ENCODE peak calls at places on chromosomes 4 and X, in ten cellular contexts. One of them, this sample, is unnamed.

GRCh38 chr4:83870551-83870950 is 334.6 kb downstream of the GPAT3 start:
- DNase-seq in AG04450: no peak
- DNase-seq in sigmoid colon: no peak
- DNase-seq in fibroblast of lung: no peak
- DNase-seq in RWPE1: no peak
- DNase-seq in bronchial epithelial cell: no peak
- DNase-seq in epithelial cell of esophagus: no peak
- DNase-seq in prostate gland: no peak
- DNase-seq in neural crest cell: no peak
- DNase-seq in brain microvascular endothelial cell: no peak
- DNase-seq in this sample: no peak

GRCh38 chrX:154020500-154021115 is 906 bp upstream of the IRAK1 start:
- DNase-seq in RWPE1: no peak
- DNase-seq in sigmoid colon: no peak
- DNase-seq in prostate gland: no peak
- DNase-seq in bronchial epithelial cell: no peak
- DNase-seq in AG04450: no peak
- DNase-seq in epithelial cell of esophagus: no peak
- DNase-seq in brain microvascular endothelial cell: no peak
- DNase-seq in neural crest cell: no peak
- DNase-seq in fibroblast of lung: no peak
- DNase-seq in this sample: peak

GRCh38 chr4:122652379-122652778 is 31.5 kb upstream of the IL21 start:
- DNase-seq in sigmoid colon: no peak
- DNase-seq in prostate gland: no peak
- DNase-seq in fibroblast of lung: peak
- DNase-seq in epithelial cell of esophagus: peak
- DNase-seq in neural crest cell: peak
- DNase-seq in bronchial epithelial cell: peak
- DNase-seq in AG04450: peak
- DNase-seq in brain microvascular endothelial cell: peak
- DNase-seq in RWPE1: peak
- DNase-seq in this sample: peak

GRCh38 chr4:152430507-152430906 is 105.4 kb downstream of the FBXW7 start:
- DNase-seq in brain microvascular endothelial cell: no peak
- DNase-seq in AG04450: no peak
- DNase-seq in bronchial epithelial cell: no peak
- DNase-seq in prostate gland: no peak
- DNase-seq in fibroblast of lung: no peak
- DNase-seq in epithelial cell of esophagus: no peak
- DNase-seq in neural crest cell: no peak
- DNase-seq in sigmoid colon: no peak
- DNase-seq in RWPE1: no peak
- DNase-seq in this sample: no peak

GRCh38 chrX:2703991-2704369 is 12.9 kb downstream of the CD99 start:
- DNase-seq in prostate gland: peak
- DNase-seq in neural crest cell: no peak
- DNase-seq in AG04450: no peak
- DNase-seq in sigmoid colon: no peak
- DNase-seq in fibroblast of lung: peak
- DNase-seq in RWPE1: no peak
- DNase-seq in brain microvascular endothelial cell: no peak
- DNase-seq in epithelial cell of esophagus: peak
- DNase-seq in bronchial epithelial cell: peak
- DNase-seq in this sample: no peak

GRCh38 chrX:47145408-47146120 is 543 bp downstream of the RBM10 start:
- DNase-seq in epithelial cell of esophagus: no peak
- DNase-seq in fibroblast of lung: no peak
- DNase-seq in bronchial epithelial cell: no peak
- DNase-seq in neural crest cell: no peak
- DNase-seq in brain microvascular endothelial cell: no peak
- DNase-seq in prostate gland: peak
- DNase-seq in RWPE1: no peak
- DNase-seq in sigmoid colon: peak
- DNase-seq in AG04450: no peak
- DNase-seq in this sample: no peak

GRCh38 chrX:122219735-122220134 is 964.3 kb upstream of the GRIA3 start:
- DNase-seq in brain microvascular endothelial cell: no peak
- DNase-seq in neural crest cell: no peak
- DNase-seq in prostate gland: no peak
- DNase-seq in RWPE1: peak
- DNase-seq in fibroblast of lung: no peak
- DNase-seq in bronchial epithelial cell: peak
- DNase-seq in sigmoid colon: no peak
- DNase-seq in epithelial cell of esophagus: peak
- DNase-seq in AG04450: no peak
- DNase-seq in this sample: no peak

GRCh38 chr4:148986951-148987350 is 544.7 kb upstream of the NR3C2 start:
- DNase-seq in RWPE1: peak
- DNase-seq in prostate gland: peak
- DNase-seq in fibroblast of lung: no peak
- DNase-seq in brain microvascular endothelial cell: no peak
- DNase-seq in AG04450: no peak
- DNase-seq in sigmoid colon: no peak
- DNase-seq in neural crest cell: no peak
- DNase-seq in bronchial epithelial cell: peak
- DNase-seq in epithelial cell of esophagus: peak
- DNase-seq in this sample: no peak

GRCh38 chr4:57287687-57288604 is 177.8 kb upstream of the IGFBP7 start:
- DNase-seq in neural crest cell: no peak
- DNase-seq in sigmoid colon: no peak
- DNase-seq in prostate gland: no peak
- DNase-seq in RWPE1: no peak
- DNase-seq in AG04450: no peak
- DNase-seq in bronchial epithelial cell: no peak
- DNase-seq in fibroblast of lung: no peak
- DNase-seq in brain microvascular endothelial cell: no peak
- DNase-seq in epithelial cell of esophagus: no peak
- DNase-seq in this sample: no peak

GRCh38 chr4:133775881-133776280 is 425.7 kb downstream of the PABPC4L start:
- DNase-seq in prostate gland: no peak
- DNase-seq in epithelial cell of esophagus: peak
- DNase-seq in bronchial epithelial cell: peak
- DNase-seq in brain microvascular endothelial cell: peak
- DNase-seq in sigmoid colon: no peak
- DNase-seq in fibroblast of lung: peak
- DNase-seq in RWPE1: no peak
- DNase-seq in AG04450: peak
- DNase-seq in neural crest cell: no peak
- DNase-seq in this sample: peak

GRCh38 chr4:187814737-187815465 is 180.7 kb upstream of the ZFP42 start:
- DNase-seq in prostate gland: no peak
- DNase-seq in fibroblast of lung: peak
- DNase-seq in AG04450: no peak
- DNase-seq in sigmoid colon: no peak
- DNase-seq in epithelial cell of esophagus: peak
- DNase-seq in bronchial epithelial cell: no peak
- DNase-seq in brain microvascular endothelial cell: no peak
- DNase-seq in RWPE1: peak
- DNase-seq in neural crest cell: no peak
- DNase-seq in this sample: peak

GRCh38 chr4:52292245-52292644 is 241.1 kb downstream of the SPATA18 start:
- DNase-seq in sigmoid colon: no peak
- DNase-seq in prostate gland: no peak
- DNase-seq in epithelial cell of esophagus: no peak
- DNase-seq in fibroblast of lung: no peak
- DNase-seq in RWPE1: no peak
- DNase-seq in brain microvascular endothelial cell: no peak
- DNase-seq in AG04450: no peak
- DNase-seq in bronchial epithelial cell: no peak
- DNase-seq in neural crest cell: no peak
- DNase-seq in this sample: no peak

GRCh38 chr4:8002525-8003309 is 63.1 kb upstream of the AFAP1 start:
- DNase-seq in brain microvascular endothelial cell: no peak
- DNase-seq in RWPE1: no peak
- DNase-seq in neural crest cell: no peak
- DNase-seq in sigmoid colon: no peak
- DNase-seq in prostate gland: no peak
- DNase-seq in epithelial cell of esophagus: no peak
- DNase-seq in bronchial epithelial cell: no peak
- DNase-seq in fibroblast of lung: no peak
- DNase-seq in AG04450: no peak
- DNase-seq in this sample: no peak

GRCh38 chr4:83959160-83959559 is 423.3 kb downstream of the GPAT3 start:
- DNase-seq in neural crest cell: no peak
- DNase-seq in sigmoid colon: no peak
- DNase-seq in AG04450: no peak
- DNase-seq in brain microvascular endothelial cell: no peak
- DNase-seq in bronchial epithelial cell: no peak
- DNase-seq in RWPE1: no peak
- DNase-seq in epithelial cell of esophagus: no peak
- DNase-seq in prostate gland: no peak
- DNase-seq in fibroblast of lung: no peak
- DNase-seq in this sample: no peak

GRCh38 chr4:112296949-112297483 is at the start of gene ALPK1:
- DNase-seq in AG04450: peak
- DNase-seq in neural crest cell: no peak
- DNase-seq in bronchial epithelial cell: peak
- DNase-seq in epithelial cell of esophagus: peak
- DNase-seq in RWPE1: peak
- DNase-seq in sigmoid colon: no peak
- DNase-seq in brain microvascular endothelial cell: peak
- DNase-seq in fibroblast of lung: peak
- DNase-seq in prostate gland: peak
- DNase-seq in this sample: peak

GRCh38 chr4:41709844-41710481 is 38.6 kb downstream of the PHOX2B start:
- DNase-seq in fibroblast of lung: peak
- DNase-seq in brain microvascular endothelial cell: peak
- DNase-seq in neural crest cell: no peak
- DNase-seq in AG04450: peak
- DNase-seq in bronchial epithelial cell: peak
- DNase-seq in epithelial cell of esophagus: peak
- DNase-seq in prostate gland: no peak
- DNase-seq in sigmoid colon: no peak
- DNase-seq in RWPE1: peak
- DNase-seq in this sample: peak

GRCh38 chrX:68686684-68687045 is 39.2 kb downstream of the STARD8 start:
- DNase-seq in brain microvascular endothelial cell: no peak
- DNase-seq in epithelial cell of esophagus: peak
- DNase-seq in RWPE1: no peak
- DNase-seq in AG04450: no peak
- DNase-seq in bronchial epithelial cell: peak
- DNase-seq in sigmoid colon: peak
- DNase-seq in prostate gland: peak
- DNase-seq in fibroblast of lung: peak
- DNase-seq in neural crest cell: no peak
- DNase-seq in this sample: no peak

DNA sequence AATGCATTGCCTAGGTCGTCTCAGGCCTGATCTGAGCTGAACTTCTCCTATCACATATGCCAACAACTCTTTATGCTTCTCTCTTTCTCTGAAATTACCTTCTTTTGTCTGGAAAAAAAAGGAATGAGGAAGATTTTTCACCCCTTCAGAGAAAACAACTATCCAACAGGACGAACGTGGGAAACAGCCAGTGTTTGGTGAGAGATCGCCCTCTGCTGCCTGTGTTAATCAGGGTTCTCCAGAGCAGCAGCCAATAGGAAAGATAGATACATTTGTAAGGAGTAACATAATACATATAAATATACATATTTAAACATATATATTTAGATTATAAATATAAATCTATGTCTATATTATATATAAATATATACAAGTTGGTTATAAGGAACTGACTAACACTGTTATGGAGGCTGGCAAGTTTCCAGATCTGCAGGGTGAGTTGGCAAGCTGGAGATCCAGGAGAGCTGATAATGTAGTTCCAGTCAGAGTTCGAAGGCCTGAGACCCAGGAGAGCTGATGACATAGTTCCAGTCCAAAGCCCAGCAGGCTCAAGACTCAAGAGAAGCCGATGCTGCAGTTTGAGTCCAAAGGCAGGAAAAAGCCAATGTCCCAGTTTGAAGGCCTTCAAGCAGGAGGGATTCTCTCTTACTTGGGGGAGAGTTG is 13.3 kb downstream of the CETN2 start:
- DNase-seq in bronchial epithelial cell: peak
- DNase-seq in prostate gland: no peak
- DNase-seq in neural crest cell: peak
- DNase-seq in sigmoid colon: no peak
- DNase-seq in brain microvascular endothelial cell: peak
- DNase-seq in fibroblast of lung: peak
- DNase-seq in epithelial cell of esophagus: peak
- DNase-seq in AG04450: peak
- DNase-seq in RWPE1: peak
- DNase-seq in this sample: peak
- TF ChIP-seq CTCF in bronchial epithelial cell: no peak
- TF ChIP-seq CTCF in prostate gland: no peak
- TF ChIP-seq CTCF in neural crest cell: peak
- TF ChIP-seq CTCF in sigmoid colon: peak
- TF ChIP-seq CTCF in brain microvascular endothelial cell: peak
- TF ChIP-seq CTCF in fibroblast of lung: peak
- TF ChIP-seq CTCF in epithelial cell of esophagus: peak
- TF ChIP-seq CTCF in AG04450: peak
- TF ChIP-seq CTCF in RWPE1: peak
- TF ChIP-seq CTCF in this sample: peak

DNA sequence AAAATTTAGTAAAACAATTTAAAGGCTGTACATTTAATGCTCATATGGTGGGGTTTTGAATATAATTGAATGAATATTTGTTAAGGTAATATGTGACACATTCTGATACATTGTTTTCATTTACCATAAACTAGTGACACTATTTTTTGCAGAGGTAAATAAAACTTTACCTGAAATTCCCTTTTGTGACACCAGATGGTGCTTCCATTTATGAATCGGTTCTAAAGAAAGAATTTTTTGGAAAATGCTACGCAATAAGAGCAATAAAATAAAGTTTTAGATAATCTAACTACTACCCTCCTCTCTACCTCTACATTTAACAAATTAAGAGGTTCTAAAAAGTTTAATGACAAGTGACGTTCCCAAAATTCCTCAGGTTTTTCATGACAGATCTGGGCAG is 448.9 kb downstream of the MAGEB5 start:
- DNase-seq in sigmoid colon: no peak
- DNase-seq in epithelial cell of esophagus: no peak
- DNase-seq in neural crest cell: no peak
- DNase-seq in bronchial epithelial cell: no peak
- DNase-seq in prostate gland: no peak
- DNase-seq in brain microvascular endothelial cell: no peak
- DNase-seq in fibroblast of lung: no peak
- DNase-seq in AG04450: no peak
- DNase-seq in RWPE1: no peak
- DNase-seq in this sample: no peak
- TF ChIP-seq CTCF in sigmoid colon: no peak
- TF ChIP-seq CTCF in epithelial cell of esophagus: no peak
- TF ChIP-seq CTCF in neural crest cell: peak
- TF ChIP-seq CTCF in bronchial epithelial cell: no peak
- TF ChIP-seq CTCF in prostate gland: no peak
- TF ChIP-seq CTCF in brain microvascular endothelial cell: no peak
- TF ChIP-seq CTCF in fibroblast of lung: no peak
- TF ChIP-seq CTCF in AG04450: no peak
- TF ChIP-seq CTCF in RWPE1: no peak
- TF ChIP-seq CTCF in this sample: no peak

GRCh38 chrX:77160301-77160700 is 286.9 kb upstream of the FGF16 start:
- DNase-seq in fibroblast of lung: no peak
- DNase-seq in RWPE1: no peak
- DNase-seq in sigmoid colon: no peak
- DNase-seq in bronchial epithelial cell: no peak
- DNase-seq in neural crest cell: no peak
- DNase-seq in brain microvascular endothelial cell: no peak
- DNase-seq in epithelial cell of esophagus: peak
- DNase-seq in AG04450: no peak
- DNase-seq in prostate gland: no peak
- DNase-seq in this sample: no peak
- TF ChIP-seq CTCF in fibroblast of lung: no peak
- TF ChIP-seq CTCF in RWPE1: no peak
- TF ChIP-seq CTCF in sigmoid colon: no peak
- TF ChIP-seq CTCF in bronchial epithelial cell: peak
- TF ChIP-seq CTCF in neural crest cell: peak
- TF ChIP-seq CTCF in brain microvascular endothelial cell: peak
- TF ChIP-seq CTCF in epithelial cell of esophagus: no peak
- TF ChIP-seq CTCF in AG04450: no peak
- TF ChIP-seq CTCF in prostate gland: no peak
- TF ChIP-seq CTCF in this sample: peak

GRCh38 chrX:20252392-20253231 is 14.1 kb downstream of the RPS6KA3 start:
- DNase-seq in bronchial epithelial cell: peak
- DNase-seq in AG04450: no peak
- DNase-seq in brain microvascular endothelial cell: peak
- DNase-seq in sigmoid colon: peak
- DNase-seq in epithelial cell of esophagus: peak
- DNase-seq in fibroblast of lung: peak
- DNase-seq in neural crest cell: peak
- DNase-seq in prostate gland: peak
- DNase-seq in RWPE1: no peak
- DNase-seq in this sample: no peak
- TF ChIP-seq CTCF in bronchial epithelial cell: peak
- TF ChIP-seq CTCF in AG04450: peak
- TF ChIP-seq CTCF in brain microvascular endothelial cell: peak
- TF ChIP-seq CTCF in sigmoid colon: peak
- TF ChIP-seq CTCF in epithelial cell of esophagus: peak
- TF ChIP-seq CTCF in fibroblast of lung: peak
- TF ChIP-seq CTCF in neural crest cell: peak
- TF ChIP-seq CTCF in prostate gland: peak
- TF ChIP-seq CTCF in RWPE1: peak
- TF ChIP-seq CTCF in this sample: peak